ENCODE peak calls at places on chromosomes 5 and 9, in seven cellular contexts. One of them, this sample, is unnamed. For H3K4me1, the result is how much of the 10 kb centered on the place peaks cover.

GRCh38 chr5:6856658-6857057 is 143.4 kb downstream of the TENT4A start:
- DNase-seq in HCT116: no peak
- DNase-seq in BE2C: no peak
- DNase-seq in heart right ventricle: no peak
- DNase-seq in mesendoderm: no peak
- DNase-seq in H9: no peak
- DNase-seq in neural progenitor cell: no peak
- DNase-seq in this sample: no peak

GRCh38 chr9:96087669-96088299 is 212.3 kb downstream of the ERCC6L2 start:
- DNase-seq in HCT116: no peak
- DNase-seq in BE2C: no peak
- DNase-seq in heart right ventricle: no peak
- DNase-seq in mesendoderm: peak
- DNase-seq in H9: peak
- DNase-seq in neural progenitor cell: peak
- DNase-seq in this sample: peak

GRCh38 chr5:107744418-107745330 is 73.9 kb upstream of the EFNA5 start:
- DNase-seq in HCT116: no peak
- DNase-seq in BE2C: no peak
- DNase-seq in heart right ventricle: no peak
- DNase-seq in mesendoderm: peak
- DNase-seq in H9: no peak
- DNase-seq in neural progenitor cell: peak
- DNase-seq in this sample: peak

GRCh38 chr5:54195701-54196100 is 114.7 kb downstream of the ARL15 start:
- DNase-seq in HCT116: no peak
- DNase-seq in BE2C: no peak
- DNase-seq in heart right ventricle: no peak
- DNase-seq in mesendoderm: no peak
- DNase-seq in H9: no peak
- DNase-seq in neural progenitor cell: no peak
- DNase-seq in this sample: no peak

GRCh38 chr9:106307670-106308069 is 555.3 kb upstream of the ZNF462 start:
- DNase-seq in HCT116: no peak
- DNase-seq in BE2C: no peak
- DNase-seq in heart right ventricle: no peak
- DNase-seq in mesendoderm: no peak
- DNase-seq in H9: no peak
- DNase-seq in neural progenitor cell: no peak
- DNase-seq in this sample: no peak

GRCh38 chr5:141486091-141486490 is 1.3 kb downstream of the PCDHGC4 start:
- DNase-seq in HCT116: no peak
- DNase-seq in BE2C: no peak
- DNase-seq in heart right ventricle: no peak
- DNase-seq in mesendoderm: no peak
- DNase-seq in H9: no peak
- DNase-seq in neural progenitor cell: no peak
- DNase-seq in this sample: no peak

GRCh38 chr5:51278458-51279049 is 104.7 kb upstream of the ISL1 start:
- DNase-seq in HCT116: no peak
- DNase-seq in BE2C: peak
- DNase-seq in heart right ventricle: no peak
- DNase-seq in mesendoderm: peak
- DNase-seq in H9: no peak
- DNase-seq in neural progenitor cell: no peak
- DNase-seq in this sample: no peak

GRCh38 chr9:131605770-131606590 is 60.7 kb downstream of the PRRT1B start:
- DNase-seq in HCT116: no peak
- DNase-seq in BE2C: no peak
- DNase-seq in heart right ventricle: no peak
- DNase-seq in mesendoderm: no peak
- DNase-seq in H9: no peak
- DNase-seq in neural progenitor cell: no peak
- DNase-seq in this sample: no peak

GRCh38 chr9:27665121-27665520 is 91.8 kb upstream of the C9orf72 start:
- DNase-seq in HCT116: no peak
- DNase-seq in BE2C: no peak
- DNase-seq in heart right ventricle: no peak
- DNase-seq in mesendoderm: no peak
- DNase-seq in H9: peak
- DNase-seq in neural progenitor cell: no peak
- DNase-seq in this sample: no peak

GRCh38 chr9:83451308-83451707 is 86.9 kb downstream of the FRMD3 start:
- DNase-seq in HCT116: no peak
- DNase-seq in BE2C: peak
- DNase-seq in heart right ventricle: no peak
- DNase-seq in mesendoderm: peak
- DNase-seq in H9: no peak
- DNase-seq in neural progenitor cell: no peak
- DNase-seq in this sample: no peak

GRCh38 chr9:4984171-4984570 is 901 bp upstream of the JAK2 start:
- DNase-seq in HCT116: peak
- DNase-seq in BE2C: no peak
- DNase-seq in heart right ventricle: no peak
- DNase-seq in mesendoderm: no peak
- DNase-seq in H9: no peak
- DNase-seq in neural progenitor cell: no peak
- DNase-seq in this sample: no peak

GRCh38 chr9:4258321-4259093 is 41.4 kb downstream of the GLIS3 start:
- DNase-seq in HCT116: no peak
- DNase-seq in BE2C: no peak
- DNase-seq in heart right ventricle: no peak
- DNase-seq in mesendoderm: no peak
- DNase-seq in H9: no peak
- DNase-seq in neural progenitor cell: no peak
- DNase-seq in this sample: no peak

GRCh38 chr5:126647071-126647470 is 46.3 kb downstream of the PHAX start:
- DNase-seq in HCT116: no peak
- DNase-seq in BE2C: no peak
- DNase-seq in heart right ventricle: no peak
- DNase-seq in mesendoderm: peak
- DNase-seq in H9: no peak
- DNase-seq in neural progenitor cell: no peak
- DNase-seq in this sample: no peak

GRCh38 chr9:86202338-86202882 is 57.0 kb downstream of the C9orf153 start:
- DNase-seq in HCT116: peak
- DNase-seq in BE2C: peak
- DNase-seq in heart right ventricle: peak
- DNase-seq in mesendoderm: peak
- DNase-seq in H9: peak
- DNase-seq in neural progenitor cell: peak
- DNase-seq in this sample: no peak

GRCh38 chr5:172641359-172642045 is 439 bp downstream of the NEURL1B start:
- DNase-seq in HCT116: no peak
- DNase-seq in BE2C: peak
- DNase-seq in heart right ventricle: no peak
- DNase-seq in mesendoderm: no peak
- DNase-seq in H9: no peak
- DNase-seq in neural progenitor cell: peak
- DNase-seq in this sample: no peak

GRCh38 chr5:40202852-40203440 is 476.8 kb upstream of the PTGER4 start:
- DNase-seq in HCT116: no peak
- DNase-seq in BE2C: no peak
- DNase-seq in heart right ventricle: no peak
- DNase-seq in mesendoderm: no peak
- DNase-seq in H9: no peak
- DNase-seq in neural progenitor cell: no peak
- DNase-seq in this sample: no peak

GRCh38 chr9:133615101-133615896 is 6.1 kb upstream of the FAM163B start:
- DNase-seq in HCT116: no peak
- DNase-seq in BE2C: peak
- DNase-seq in heart right ventricle: no peak
- DNase-seq in mesendoderm: no peak
- DNase-seq in H9: no peak
- DNase-seq in neural progenitor cell: no peak
- DNase-seq in this sample: no peak

GRCh38 chr9:138067594-138068367 is 190.2 kb downstream of the CACNA1B start:
- DNase-seq in HCT116: no peak
- DNase-seq in BE2C: no peak
- DNase-seq in heart right ventricle: no peak
- DNase-seq in mesendoderm: no peak
- DNase-seq in H9: peak
- DNase-seq in neural progenitor cell: no peak
- DNase-seq in this sample: no peak

GRCh38 chr5:164809831-164810230 is 1304.4 kb downstream of the MAT2B start:
- DNase-seq in HCT116: no peak
- DNase-seq in BE2C: no peak
- DNase-seq in heart right ventricle: no peak
- DNase-seq in mesendoderm: no peak
- DNase-seq in H9: no peak
- DNase-seq in neural progenitor cell: no peak
- DNase-seq in this sample: no peak

GRCh38 chr5:54881286-54882005 is 103.9 kb downstream of the ESM1 start:
- DNase-seq in HCT116: no peak
- DNase-seq in BE2C: no peak
- DNase-seq in heart right ventricle: no peak
- DNase-seq in mesendoderm: no peak
- DNase-seq in H9: no peak
- DNase-seq in neural progenitor cell: no peak
- DNase-seq in this sample: no peak

GRCh38 chr9:18699749-18700148 is 225.8 kb downstream of the ADAMTSL1 start:
- DNase-seq in HCT116: no peak
- DNase-seq in BE2C: no peak
- DNase-seq in heart right ventricle: no peak
- DNase-seq in mesendoderm: no peak
- DNase-seq in H9: no peak
- DNase-seq in neural progenitor cell: no peak
- DNase-seq in this sample: no peak

GRCh38 chr5:143312822-143313221 is 90.7 kb downstream of the NR3C1 start:
- DNase-seq in HCT116: no peak
- DNase-seq in BE2C: no peak
- DNase-seq in heart right ventricle: no peak
- DNase-seq in mesendoderm: no peak
- DNase-seq in H9: no peak
- DNase-seq in neural progenitor cell: no peak
- DNase-seq in this sample: no peak

GRCh38 chr5:143311955-143312354 is 91.5 kb downstream of the NR3C1 start:
- DNase-seq in HCT116: no peak
- DNase-seq in BE2C: no peak
- DNase-seq in heart right ventricle: no peak
- DNase-seq in mesendoderm: no peak
- DNase-seq in H9: no peak
- DNase-seq in neural progenitor cell: no peak
- DNase-seq in this sample: no peak

GRCh38 chr5:143314123-143314522 is 89.4 kb downstream of the NR3C1 start:
- DNase-seq in HCT116: no peak
- DNase-seq in BE2C: no peak
- DNase-seq in heart right ventricle: no peak
- DNase-seq in mesendoderm: no peak
- DNase-seq in H9: no peak
- DNase-seq in neural progenitor cell: no peak
- DNase-seq in this sample: no peak

GRCh38 chr5:143314664-143315063 is 88.8 kb downstream of the NR3C1 start:
- DNase-seq in HCT116: no peak
- DNase-seq in BE2C: no peak
- DNase-seq in heart right ventricle: no peak
- DNase-seq in mesendoderm: no peak
- DNase-seq in H9: no peak
- DNase-seq in neural progenitor cell: no peak
- DNase-seq in this sample: no peak

GRCh38 chr5:143313298-143313852 is 90.1 kb downstream of the NR3C1 start:
- DNase-seq in HCT116: no peak
- DNase-seq in BE2C: no peak
- DNase-seq in heart right ventricle: no peak
- DNase-seq in mesendoderm: no peak
- DNase-seq in H9: no peak
- DNase-seq in neural progenitor cell: no peak
- DNase-seq in this sample: no peak
- H3K4me1 ChIP-seq in HCT116: under half
- H3K4me1 ChIP-seq in BE2C: under half
- H3K4me1 ChIP-seq in heart right ventricle: under half
- H3K4me1 ChIP-seq in mesendoderm: under half
- H3K4me1 ChIP-seq in H9: under half
- H3K4me1 ChIP-seq in neural progenitor cell: under half
- H3K4me1 ChIP-seq in this sample: under half

DNA sequence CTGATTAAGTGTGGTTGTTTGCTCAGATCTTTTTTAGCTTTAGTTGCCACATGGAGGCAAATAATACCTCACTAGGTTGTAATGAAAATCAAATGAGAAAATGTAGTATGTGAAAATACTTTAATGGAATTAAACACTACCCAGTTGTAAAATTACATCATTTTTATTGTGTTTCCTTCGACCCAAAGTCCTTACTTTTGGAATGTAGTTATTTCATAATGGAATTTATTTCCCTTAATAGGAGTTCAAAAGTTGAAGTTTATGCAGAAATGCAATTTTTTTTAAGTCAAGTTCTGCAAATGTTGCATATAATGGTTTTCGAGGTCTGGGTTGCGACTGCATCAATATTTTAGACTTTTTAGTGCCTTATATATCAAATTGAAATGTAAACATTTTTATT is 31.0 kb downstream of the TNPO1 start:
- DNase-seq in HCT116: no peak
- DNase-seq in BE2C: no peak
- DNase-seq in heart right ventricle: no peak
- DNase-seq in mesendoderm: no peak
- DNase-seq in H9: no peak
- DNase-seq in neural progenitor cell: no peak
- DNase-seq in this sample: no peak
- H3K4me1 ChIP-seq in HCT116: under half
- H3K4me1 ChIP-seq in BE2C: under half
- H3K4me1 ChIP-seq in heart right ventricle: under half
- H3K4me1 ChIP-seq in mesendoderm: under half
- H3K4me1 ChIP-seq in H9: under half
- H3K4me1 ChIP-seq in neural progenitor cell: under half
- H3K4me1 ChIP-seq in this sample: under half

GRCh38 chr9:2023042-2023441 is 7.9 kb downstream of the SMARCA2 start:
- DNase-seq in HCT116: no peak
- DNase-seq in BE2C: no peak
- DNase-seq in heart right ventricle: no peak
- DNase-seq in mesendoderm: peak
- DNase-seq in H9: no peak
- DNase-seq in neural progenitor cell: peak
- DNase-seq in this sample: no peak

GRCh38 chr9:2022560-2022959 is 7.4 kb downstream of the SMARCA2 start:
- DNase-seq in HCT116: no peak
- DNase-seq in BE2C: no peak
- DNase-seq in heart right ventricle: no peak
- DNase-seq in mesendoderm: no peak
- DNase-seq in H9: no peak
- DNase-seq in neural progenitor cell: no peak
- DNase-seq in this sample: no peak

GRCh38 chr9:2023532-2023931 is 8.4 kb downstream of the SMARCA2 start:
- DNase-seq in HCT116: no peak
- DNase-seq in BE2C: no peak
- DNase-seq in heart right ventricle: no peak
- DNase-seq in mesendoderm: no peak
- DNase-seq in H9: no peak
- DNase-seq in neural progenitor cell: no peak
- DNase-seq in this sample: no peak

GRCh38 chr9:2019723-2020122 is 4.6 kb downstream of the SMARCA2 start:
- DNase-seq in HCT116: no peak
- DNase-seq in BE2C: no peak
- DNase-seq in heart right ventricle: no peak
- DNase-seq in mesendoderm: no peak
- DNase-seq in H9: no peak
- DNase-seq in neural progenitor cell: no peak
- DNase-seq in this sample: no peak

GRCh38 chr9:2021731-2022130 is 6.6 kb downstream of the SMARCA2 start:
- DNase-seq in HCT116: no peak
- DNase-seq in BE2C: no peak
- DNase-seq in heart right ventricle: no peak
- DNase-seq in mesendoderm: no peak
- DNase-seq in H9: no peak
- DNase-seq in neural progenitor cell: no peak
- DNase-seq in this sample: no peak
- H3K4me1 ChIP-seq in HCT116: under half
- H3K4me1 ChIP-seq in BE2C: under half
- H3K4me1 ChIP-seq in heart right ventricle: under half
- H3K4me1 ChIP-seq in mesendoderm: under half
- H3K4me1 ChIP-seq in H9: under half
- H3K4me1 ChIP-seq in neural progenitor cell: under half
- H3K4me1 ChIP-seq in this sample: under half

GRCh38 chr5:87298687-87299362 is 31.1 kb downstream of the RASA1 start:
- DNase-seq in HCT116: no peak
- DNase-seq in BE2C: no peak
- DNase-seq in heart right ventricle: no peak
- DNase-seq in mesendoderm: no peak
- DNase-seq in H9: no peak
- DNase-seq in neural progenitor cell: no peak
- DNase-seq in this sample: no peak
- H3K4me1 ChIP-seq in HCT116: under half
- H3K4me1 ChIP-seq in BE2C: under half
- H3K4me1 ChIP-seq in heart right ventricle: under half
- H3K4me1 ChIP-seq in mesendoderm: under half
- H3K4me1 ChIP-seq in H9: under half
- H3K4me1 ChIP-seq in neural progenitor cell: under half
- H3K4me1 ChIP-seq in this sample: under half